ENCODE peak calls at places on chromosomes 4 and X, in six cellular contexts. One of them, this sample, is unnamed.

GRCh38 chr4:171342646-171343045 is 470.6 kb upstream of the GALNTL6 start:
- DNase-seq in stimulated activated effector memory CD8-positive, alpha-beta T cell treated with anti-CD3 and anti-CD28 coated beads, Interleukin-12 subunit alpha, Interleukin-12 subunit beta, amount 100 ng/mL, for 72 hours: no peak
- DNase-seq in M059J: no peak
- DNase-seq in NCI-H345: no peak
- DNase-seq in CD8-positive, alpha-beta memory T cell: no peak
- DNase-seq in activated effector memory CD4-positive, alpha-beta T cell treated with Interleukin-2 at 50 U/mL for 16 hours: no peak
- DNase-seq in this sample: no peak

GRCh38 chrX:134542485-134542884 is 82.5 kb downstream of the HPRT1 start:
- DNase-seq in NCI-H345: peak; percentile 55
- DNase-seq in activated effector memory CD4-positive, alpha-beta T cell treated with Interleukin-2 at 50 U/mL for 16 hours: no peak
- DNase-seq in M059J: peak; percentile 90
- DNase-seq in CD8-positive, alpha-beta memory T cell: no peak
- DNase-seq in stimulated activated effector memory CD8-positive, alpha-beta T cell treated with anti-CD3 and anti-CD28 coated beads, Interleukin-12 subunit alpha, Interleukin-12 subunit beta, amount 100 ng/mL, for 72 hours: no peak
- DNase-seq in this sample: no peak

GRCh38 chr4:163556650-163557391 is 62.3 kb downstream of the TMA16 start:
- DNase-seq in CD8-positive, alpha-beta memory T cell: no peak
- DNase-seq in stimulated activated effector memory CD8-positive, alpha-beta T cell treated with anti-CD3 and anti-CD28 coated beads, Interleukin-12 subunit alpha, Interleukin-12 subunit beta, amount 100 ng/mL, for 72 hours: no peak
- DNase-seq in activated effector memory CD4-positive, alpha-beta T cell treated with Interleukin-2 at 50 U/mL for 16 hours: no peak
- DNase-seq in NCI-H345: no peak
- DNase-seq in M059J: no peak
- DNase-seq in this sample: no peak

GRCh38 chrX:40543661-40544328 is 37.0 kb upstream of the ATP6AP2 start:
- DNase-seq in M059J: peak; percentile 40
- DNase-seq in activated effector memory CD4-positive, alpha-beta T cell treated with Interleukin-2 at 50 U/mL for 16 hours: no peak
- DNase-seq in CD8-positive, alpha-beta memory T cell: no peak
- DNase-seq in NCI-H345: peak; percentile 73
- DNase-seq in stimulated activated effector memory CD8-positive, alpha-beta T cell treated with anti-CD3 and anti-CD28 coated beads, Interleukin-12 subunit alpha, Interleukin-12 subunit beta, amount 100 ng/mL, for 72 hours: no peak
- DNase-seq in this sample: no peak

GRCh38 chrX:10199212-10199611 is 42.4 kb downstream of the CLCN4 start:
- DNase-seq in NCI-H345: no peak
- DNase-seq in stimulated activated effector memory CD8-positive, alpha-beta T cell treated with anti-CD3 and anti-CD28 coated beads, Interleukin-12 subunit alpha, Interleukin-12 subunit beta, amount 100 ng/mL, for 72 hours: no peak
- DNase-seq in activated effector memory CD4-positive, alpha-beta T cell treated with Interleukin-2 at 50 U/mL for 16 hours: no peak
- DNase-seq in M059J: no peak
- DNase-seq in CD8-positive, alpha-beta memory T cell: no peak
- DNase-seq in this sample: no peak

GRCh38 chr4:1567519-1567807 is 116.7 kb downstream of the FAM53A start:
- DNase-seq in NCI-H345: no peak
- DNase-seq in stimulated activated effector memory CD8-positive, alpha-beta T cell treated with anti-CD3 and anti-CD28 coated beads, Interleukin-12 subunit alpha, Interleukin-12 subunit beta, amount 100 ng/mL, for 72 hours: no peak
- DNase-seq in M059J: no peak
- DNase-seq in activated effector memory CD4-positive, alpha-beta T cell treated with Interleukin-2 at 50 U/mL for 16 hours: no peak
- DNase-seq in CD8-positive, alpha-beta memory T cell: no peak
- DNase-seq in this sample: no peak

GRCh38 chr4:174549696-174550095 is 27.4 kb upstream of the HPGD start:
- DNase-seq in M059J: no peak
- DNase-seq in stimulated activated effector memory CD8-positive, alpha-beta T cell treated with anti-CD3 and anti-CD28 coated beads, Interleukin-12 subunit alpha, Interleukin-12 subunit beta, amount 100 ng/mL, for 72 hours: no peak
- DNase-seq in NCI-H345: no peak
- DNase-seq in CD8-positive, alpha-beta memory T cell: no peak
- DNase-seq in activated effector memory CD4-positive, alpha-beta T cell treated with Interleukin-2 at 50 U/mL for 16 hours: no peak
- DNase-seq in this sample: no peak

GRCh38 chr4:188113156-188113555 is 3.8 kb upstream of the TRIML2 start:
- DNase-seq in CD8-positive, alpha-beta memory T cell: no peak
- DNase-seq in NCI-H345: no peak
- DNase-seq in stimulated activated effector memory CD8-positive, alpha-beta T cell treated with anti-CD3 and anti-CD28 coated beads, Interleukin-12 subunit alpha, Interleukin-12 subunit beta, amount 100 ng/mL, for 72 hours: no peak
- DNase-seq in M059J: peak; percentile 84
- DNase-seq in activated effector memory CD4-positive, alpha-beta T cell treated with Interleukin-2 at 50 U/mL for 16 hours: no peak
- DNase-seq in this sample: no peak

GRCh38 chrX:112704226-112704625 is 24.5 kb upstream of the LHFPL1 start:
- DNase-seq in M059J: no peak
- DNase-seq in NCI-H345: no peak
- DNase-seq in activated effector memory CD4-positive, alpha-beta T cell treated with Interleukin-2 at 50 U/mL for 16 hours: no peak
- DNase-seq in CD8-positive, alpha-beta memory T cell: no peak
- DNase-seq in stimulated activated effector memory CD8-positive, alpha-beta T cell treated with anti-CD3 and anti-CD28 coated beads, Interleukin-12 subunit alpha, Interleukin-12 subunit beta, amount 100 ng/mL, for 72 hours: no peak
- DNase-seq in this sample: no peak

GRCh38 chrX:129833153-129834004 is 10.3 kb downstream of the ZDHHC9 start:
- DNase-seq in CD8-positive, alpha-beta memory T cell: no peak
- DNase-seq in stimulated activated effector memory CD8-positive, alpha-beta T cell treated with anti-CD3 and anti-CD28 coated beads, Interleukin-12 subunit alpha, Interleukin-12 subunit beta, amount 100 ng/mL, for 72 hours: no peak
- DNase-seq in NCI-H345: no peak
- DNase-seq in M059J: peak; percentile 77
- DNase-seq in activated effector memory CD4-positive, alpha-beta T cell treated with Interleukin-2 at 50 U/mL for 16 hours: no peak
- DNase-seq in this sample: no peak

GRCh38 chr4:175443547-175443946 is 368.5 kb downstream of the GPM6A start:
- DNase-seq in stimulated activated effector memory CD8-positive, alpha-beta T cell treated with anti-CD3 and anti-CD28 coated beads, Interleukin-12 subunit alpha, Interleukin-12 subunit beta, amount 100 ng/mL, for 72 hours: no peak
- DNase-seq in CD8-positive, alpha-beta memory T cell: no peak
- DNase-seq in activated effector memory CD4-positive, alpha-beta T cell treated with Interleukin-2 at 50 U/mL for 16 hours: no peak
- DNase-seq in NCI-H345: no peak
- DNase-seq in M059J: no peak
- DNase-seq in this sample: no peak

GRCh38 chr4:54093609-54094240 is 6.2 kb upstream of the GSX2 start:
- DNase-seq in CD8-positive, alpha-beta memory T cell: no peak
- DNase-seq in activated effector memory CD4-positive, alpha-beta T cell treated with Interleukin-2 at 50 U/mL for 16 hours: no peak
- DNase-seq in M059J: no peak
- DNase-seq in stimulated activated effector memory CD8-positive, alpha-beta T cell treated with anti-CD3 and anti-CD28 coated beads, Interleukin-12 subunit alpha, Interleukin-12 subunit beta, amount 100 ng/mL, for 72 hours: no peak
- DNase-seq in NCI-H345: no peak
- DNase-seq in this sample: no peak

GRCh38 chr4:101171747-101172146 is 175.6 kb downstream of the PPP3CA start:
- DNase-seq in NCI-H345: no peak
- DNase-seq in CD8-positive, alpha-beta memory T cell: no peak
- DNase-seq in stimulated activated effector memory CD8-positive, alpha-beta T cell treated with anti-CD3 and anti-CD28 coated beads, Interleukin-12 subunit alpha, Interleukin-12 subunit beta, amount 100 ng/mL, for 72 hours: no peak
- DNase-seq in activated effector memory CD4-positive, alpha-beta T cell treated with Interleukin-2 at 50 U/mL for 16 hours: no peak
- DNase-seq in M059J: peak; percentile 40
- DNase-seq in this sample: no peak

GRCh38 chrX:71542411-71542810 is 9.5 kb downstream of the OGT start:
- DNase-seq in CD8-positive, alpha-beta memory T cell: no peak
- DNase-seq in activated effector memory CD4-positive, alpha-beta T cell treated with Interleukin-2 at 50 U/mL for 16 hours: no peak
- DNase-seq in M059J: peak; percentile 34
- DNase-seq in stimulated activated effector memory CD8-positive, alpha-beta T cell treated with anti-CD3 and anti-CD28 coated beads, Interleukin-12 subunit alpha, Interleukin-12 subunit beta, amount 100 ng/mL, for 72 hours: no peak
- DNase-seq in NCI-H345: no peak
- DNase-seq in this sample: no peak

GRCh38 chrX:93868289-93868985 is 194.4 kb downstream of the FAM133A start:
- DNase-seq in CD8-positive, alpha-beta memory T cell: no peak
- DNase-seq in M059J: peak; percentile 2
- DNase-seq in NCI-H345: no peak
- DNase-seq in stimulated activated effector memory CD8-positive, alpha-beta T cell treated with anti-CD3 and anti-CD28 coated beads, Interleukin-12 subunit alpha, Interleukin-12 subunit beta, amount 100 ng/mL, for 72 hours: no peak
- DNase-seq in activated effector memory CD4-positive, alpha-beta T cell treated with Interleukin-2 at 50 U/mL for 16 hours: no peak
- DNase-seq in this sample: no peak

GRCh38 chr4:81919238-81919637 is 447.5 kb upstream of the RASGEF1B start:
- DNase-seq in activated effector memory CD4-positive, alpha-beta T cell treated with Interleukin-2 at 50 U/mL for 16 hours: no peak
- DNase-seq in M059J: peak; percentile 1
- DNase-seq in stimulated activated effector memory CD8-positive, alpha-beta T cell treated with anti-CD3 and anti-CD28 coated beads, Interleukin-12 subunit alpha, Interleukin-12 subunit beta, amount 100 ng/mL, for 72 hours: no peak
- DNase-seq in CD8-positive, alpha-beta memory T cell: no peak
- DNase-seq in NCI-H345: no peak
- DNase-seq in this sample: no peak

GRCh38 chr4:7135389-7135746 is 57.0 kb upstream of the SORCS2 start:
- DNase-seq in activated effector memory CD4-positive, alpha-beta T cell treated with Interleukin-2 at 50 U/mL for 16 hours: no peak
- DNase-seq in CD8-positive, alpha-beta memory T cell: no peak
- DNase-seq in M059J: peak; percentile 15
- DNase-seq in NCI-H345: no peak
- DNase-seq in stimulated activated effector memory CD8-positive, alpha-beta T cell treated with anti-CD3 and anti-CD28 coated beads, Interleukin-12 subunit alpha, Interleukin-12 subunit beta, amount 100 ng/mL, for 72 hours: no peak
- DNase-seq in this sample: no peak

GRCh38 chrX:97310373-97310772 is 426.7 kb downstream of the RPA4 start:
- DNase-seq in NCI-H345: no peak
- DNase-seq in activated effector memory CD4-positive, alpha-beta T cell treated with Interleukin-2 at 50 U/mL for 16 hours: no peak
- DNase-seq in stimulated activated effector memory CD8-positive, alpha-beta T cell treated with anti-CD3 and anti-CD28 coated beads, Interleukin-12 subunit alpha, Interleukin-12 subunit beta, amount 100 ng/mL, for 72 hours: no peak
- DNase-seq in CD8-positive, alpha-beta memory T cell: no peak
- DNase-seq in M059J: peak; percentile 55
- DNase-seq in this sample: no peak

GRCh38 chr4:180866933-180867643 is 1376.1 kb upstream of the TENM3 start:
- DNase-seq in activated effector memory CD4-positive, alpha-beta T cell treated with Interleukin-2 at 50 U/mL for 16 hours: no peak
- DNase-seq in CD8-positive, alpha-beta memory T cell: no peak
- DNase-seq in stimulated activated effector memory CD8-positive, alpha-beta T cell treated with anti-CD3 and anti-CD28 coated beads, Interleukin-12 subunit alpha, Interleukin-12 subunit beta, amount 100 ng/mL, for 72 hours: no peak
- DNase-seq in M059J: no peak
- DNase-seq in NCI-H345: no peak
- DNase-seq in this sample: no peak

GRCh38 chr4:23959401-23960148 is 69.7 kb upstream of the PPARGC1A start:
- DNase-seq in CD8-positive, alpha-beta memory T cell: no peak
- DNase-seq in activated effector memory CD4-positive, alpha-beta T cell treated with Interleukin-2 at 50 U/mL for 16 hours: no peak
- DNase-seq in M059J: no peak
- DNase-seq in stimulated activated effector memory CD8-positive, alpha-beta T cell treated with anti-CD3 and anti-CD28 coated beads, Interleukin-12 subunit alpha, Interleukin-12 subunit beta, amount 100 ng/mL, for 72 hours: no peak
- DNase-seq in NCI-H345: no peak
- DNase-seq in this sample: no peak

GRCh38 chrX:18676470-18676869 is 4.6 kb upstream of the RS1 start:
- DNase-seq in activated effector memory CD4-positive, alpha-beta T cell treated with Interleukin-2 at 50 U/mL for 16 hours: no peak
- DNase-seq in CD8-positive, alpha-beta memory T cell: no peak
- DNase-seq in stimulated activated effector memory CD8-positive, alpha-beta T cell treated with anti-CD3 and anti-CD28 coated beads, Interleukin-12 subunit alpha, Interleukin-12 subunit beta, amount 100 ng/mL, for 72 hours: no peak
- DNase-seq in M059J: no peak
- DNase-seq in NCI-H345: no peak
- DNase-seq in this sample: no peak

GRCh38 chr4:8129785-8130184 is 28.8 kb downstream of the ABLIM2 start:
- DNase-seq in stimulated activated effector memory CD8-positive, alpha-beta T cell treated with anti-CD3 and anti-CD28 coated beads, Interleukin-12 subunit alpha, Interleukin-12 subunit beta, amount 100 ng/mL, for 72 hours: no peak
- DNase-seq in CD8-positive, alpha-beta memory T cell: no peak
- DNase-seq in M059J: no peak
- DNase-seq in NCI-H345: no peak
- DNase-seq in activated effector memory CD4-positive, alpha-beta T cell treated with Interleukin-2 at 50 U/mL for 16 hours: no peak
- DNase-seq in this sample: no peak

GRCh38 chrX:102658551-102658950 is 7.3 kb downstream of the GPRASP1 start:
- DNase-seq in stimulated activated effector memory CD8-positive, alpha-beta T cell treated with anti-CD3 and anti-CD28 coated beads, Interleukin-12 subunit alpha, Interleukin-12 subunit beta, amount 100 ng/mL, for 72 hours: no peak
- DNase-seq in activated effector memory CD4-positive, alpha-beta T cell treated with Interleukin-2 at 50 U/mL for 16 hours: no peak
- DNase-seq in M059J: no peak
- DNase-seq in NCI-H345: no peak
- DNase-seq in CD8-positive, alpha-beta memory T cell: no peak
- DNase-seq in this sample: no peak

GRCh38 chr4:17058506-17058905 is 160.1 kb upstream of the LDB2 start:
- DNase-seq in activated effector memory CD4-positive, alpha-beta T cell treated with Interleukin-2 at 50 U/mL for 16 hours: no peak
- DNase-seq in NCI-H345: no peak
- DNase-seq in stimulated activated effector memory CD8-positive, alpha-beta T cell treated with anti-CD3 and anti-CD28 coated beads, Interleukin-12 subunit alpha, Interleukin-12 subunit beta, amount 100 ng/mL, for 72 hours: no peak
- DNase-seq in M059J: peak; percentile 57
- DNase-seq in CD8-positive, alpha-beta memory T cell: no peak
- DNase-seq in this sample: no peak

GRCh38 chr4:120830204-120830603 is 92.3 kb downstream of the PRDM5 start:
- DNase-seq in NCI-H345: no peak
- DNase-seq in activated effector memory CD4-positive, alpha-beta T cell treated with Interleukin-2 at 50 U/mL for 16 hours: no peak
- DNase-seq in CD8-positive, alpha-beta memory T cell: no peak
- DNase-seq in M059J: no peak
- DNase-seq in stimulated activated effector memory CD8-positive, alpha-beta T cell treated with anti-CD3 and anti-CD28 coated beads, Interleukin-12 subunit alpha, Interleukin-12 subunit beta, amount 100 ng/mL, for 72 hours: no peak
- DNase-seq in this sample: no peak

This sample was measured in T-helper 22 cell.